ENCODE peak calls at places on chromosomes 11 and 22, in ten cellular contexts. R, V, B, C, W, U, S, O, I and X are unnamed samples.

GRCh38 chr11:134098566-134099184 is 29.8 kb downstream of the JAM3 start:
- DNase-seq in V (peak; percentile 23), R (no peak), B (peak; percentile 14), U (no peak), C (no peak), O (no peak), I (no peak), S (no peak), W (no peak), X (no peak)

GRCh38 chr11:107275632-107276031 is 182.0 kb downstream of the CWF19L2 start:
- DNase-seq in O (no peak), V (no peak), U (no peak), C (no peak), S (peak; percentile 3), W (no peak), I (no peak), R (no peak), B (no peak), X (no peak)

GRCh38 chr22:47423266-47423665 is 660.8 kb downstream of the TBC1D22A start:
- DNase-seq in V (no peak), O (peak; percentile 27), B (no peak), W (no peak), U (no peak), I (no peak), S (no peak), C (no peak), R (no peak), X (no peak)

GRCh38 chr11:80028998-80029397 is 588.2 kb upstream of the TENM4 start:
- DNase-seq in R (no peak), O (no peak), B (no peak), C (no peak), I (no peak), U (no peak), V (no peak), S (no peak), W (no peak), X (no peak)

GRCh38 chr11:112355726-112356125 is 95.1 kb upstream of the PLET1 start:
- DNase-seq in V (no peak), R (no peak), B (no peak), U (no peak), S (peak; percentile 27), W (no peak), O (no peak), I (no peak), C (no peak), X (no peak)

GRCh38 chr11:60870733-60871377 is 3.5 kb downstream of the ZP1 start:
- DNase-seq in W (no peak), B (peak; percentile 11), S (no peak), C (no peak), R (no peak), U (no peak), V (no peak), I (no peak), O (no peak), X (no peak)

GRCh38 chr22:49084203-49084602 is 743.5 kb downstream of the BRD1 start:
- DNase-seq in S (no peak), U (no peak), V (no peak), I (no peak), W (no peak), B (no peak), C (no peak), O (no peak), R (no peak), X (no peak)

GRCh38 chr11:22627421-22627820 is 1.8 kb upstream of the FANCF start:
- DNase-seq in I (no peak), C (no peak), U (no peak), S (no peak), W (no peak), O (no peak), B (no peak), R (no peak), V (no peak), X (no peak)

GRCh38 chr22:19082793-19083192 is 39.4 kb downstream of the DGCR2 start:
- DNase-seq in I (no peak), S (no peak), C (no peak), B (no peak), W (no peak), U (no peak), O (no peak), V (no peak), R (no peak), X (no peak)

GRCh38 chr11:86932942-86933875 is 22.0 kb downstream of the FZD4 start:
- DNase-seq in W (no peak), C (no peak), O (no peak), S (no peak), R (no peak), I (no peak), U (no peak), B (no peak), V (no peak), X (no peak)

GRCh38 chr11:2265396-2265795 is 5.0 kb downstream of the ASCL2 start:
- DNase-seq in U (peak; percentile 27), W (no peak), S (no peak), B (peak; percentile 5), V (peak; percentile 63), I (peak; percentile 13), C (peak; percentile 56), R (no peak), O (no peak), X (no peak)

GRCh38 chr11:27599217-27599616 is 92.6 kb upstream of the LIN7C start:
- DNase-seq in U (no peak), R (no peak), C (no peak), S (no peak), O (no peak), I (no peak), B (no peak), W (no peak), V (no peak), X (no peak)

GRCh38 chr22:44622147-44622427 is 79.9 kb upstream of the PRR5 start:
- DNase-seq in S (no peak), V (no peak), R (no peak), U (no peak), W (no peak), I (no peak), C (no peak), B (no peak), O (peak; percentile 63), X (peak; percentile 38)

GRCh38 chr11:116037851-116038250 is 533.6 kb upstream of the CADM1 start:
- DNase-seq in B (no peak), C (no peak), U (no peak), I (no peak), V (peak; percentile 1), O (no peak), R (no peak), W (no peak), S (no peak), X (no peak)

GRCh38 chr22:42608481-42609361 is 6.0 kb downstream of the POLDIP3 start:
- DNase-seq in U (no peak), S (peak; percentile 53), I (peak; percentile 55), V (no peak), W (no peak), C (peak; percentile 78), B (no peak), R (no peak), O (no peak), X (peak; percentile 51)

GRCh38 chr11:23540101-23540561 is 679.9 kb upstream of the CCDC179 start:
- DNase-seq in U (no peak), I (no peak), R (no peak), S (peak; percentile 49), C (peak; percentile 7), W (no peak), V (peak; percentile 28), B (no peak), O (no peak), X (no peak)

GRCh38 chr11:7536102-7536501 is 22.3 kb downstream of the PPFIBP2 start:
- DNase-seq in V (no peak), R (no peak), C (no peak), U (peak; percentile 45), B (no peak), O (no peak), I (no peak), W (no peak), S (no peak), X (no peak)

GRCh38 chr11:58796333-58797049 is 48.0 kb downstream of the GLYATL2 start:
- DNase-seq in R (peak; percentile 65), B (no peak), I (no peak), O (no peak), S (no peak), W (no peak), V (no peak), C (peak; percentile 15), U (no peak), X (peak; percentile 4)

GRCh38 chr22:22855617-22856308 is 31.9 kb upstream of the IGLL5 start:
- DNase-seq in C (no peak), O (no peak), W (no peak), V (peak; percentile 32), S (no peak), U (no peak), R (no peak), I (no peak), B (no peak), X (no peak)

GRCh38 chr11:12547953-12548650 is 126.1 kb upstream of the TEAD1 start:
- DNase-seq in W (no peak), S (peak; percentile 58), O (no peak), U (no peak), V (no peak), C (no peak), R (no peak), I (no peak), B (no peak), X (no peak)

GRCh38 chr11:69498614-69499175 is 17.2 kb downstream of the LINC01488 start:
- DNase-seq in B (no peak), W (no peak), S (no peak), O (peak; percentile 35), R (no peak), V (no peak), C (no peak), I (no peak), U (peak; percentile 4), X (no peak)

GRCh38 chr11:128195057-128195751 is 392.2 kb downstream of the ETS1 start:
- DNase-seq in I (no peak), V (no peak), C (no peak), S (no peak), B (peak; percentile 76), O (no peak), U (no peak), R (no peak), W (no peak), X (no peak)

GRCh38 chr22:49268924-49269323 is 558.7 kb downstream of the BRD1 start:
- DNase-seq in R (no peak), C (no peak), W (no peak), V (no peak), S (no peak), I (no peak), U (peak; percentile 6), O (no peak), B (no peak), X (no peak)

GRCh38 chr22:25956801-25957200 is 212.5 kb upstream of the SEZ6L start:
- DNase-seq in C (no peak), R (no peak), V (no peak), B (no peak), O (no peak), S (no peak), W (no peak), U (no peak), I (no peak), X (no peak)

GRCh38 chr11:29306527-29306926 is 710.3 kb downstream of the KCNA4 start:
- DNase-seq in S (peak; percentile 95), R (no peak), V (no peak), U (no peak), I (no peak), C (no peak), B (no peak), W (no peak), O (no peak), X (no peak)

GRCh38 chr22:47645450-47645914 is 883.0 kb downstream of the TBC1D22A start:
- DNase-seq in W (no peak), U (no peak), C (no peak), R (no peak), B (no peak), I (no peak), O (no peak), V (no peak), S (no peak), X (no peak)

GRCh38 chr11:22244986-22245592 is 52.2 kb downstream of the ANO5 start:
- DNase-seq in C (peak; percentile 31), V (peak; percentile 12), W (peak; percentile 7), I (peak; percentile 0), O (peak; percentile 56), S (peak; percentile 47), B (peak; percentile 27), R (peak; percentile 25), U (no peak), X (no peak)

GRCh38 chr22:24926849-24927579 is 19.5 kb downstream of the LHFPL7 start:
- DNase-seq in I (no peak), W (no peak), C (no peak), S (peak; percentile 36), B (no peak), O (no peak), U (no peak), R (no peak), V (no peak), X (no peak)